ENCODE peak calls at places on chromosomes 12 and 14, in five cellular contexts. A is fibroblast of the aortic adventitia; C is GDM1; G is myocyte; E is activated T-cell treated with anti-CD3 and anti-CD28 coated beads, Interleukin-2, amount 50 U/mL, for 72 hours. B is an unnamed sample.

GRCh38 chr12:79690606-79691298 is at the start of gene PAWR:
- DNase-seq in A (peak; percentile 63), C (peak; percentile 50), G (peak; percentile 57), E (peak; percentile 62), B (peak; percentile 81)

GRCh38 chr12:117085318-117085947 is 13.8 kb downstream of the TESC start:
- DNase-seq in A (no peak), C (no peak), G (no peak), E (no peak), B (no peak)

GRCh38 chr14:102040153-102040552 is 46.7 kb downstream of the HSP90AA1 start:
- DNase-seq in A (no peak), C (no peak), G (no peak), E (no peak), B (no peak)

GRCh38 chr14:73785336-73785833 is 66.2 kb upstream of the PTGR2 start:
- DNase-seq in A (peak; percentile 91), C (no peak), G (peak; percentile 80), E (no peak), B (peak; percentile 49)

GRCh38 chr12:132460571-132460970 is 29.4 kb upstream of the FBRSL1 start:
- DNase-seq in A (no peak), C (no peak), G (no peak), E (no peak), B (peak; percentile 35)

GRCh38 chr14:38618514-38618913 is 362.6 kb upstream of the CLEC14A start:
- DNase-seq in A (no peak), C (no peak), G (no peak), E (no peak), B (no peak)

GRCh38 chr12:69435644-69436043 is 34.5 kb upstream of the FRS2 start:
- DNase-seq in A (peak; percentile 90), C (no peak), G (peak; percentile 38), E (no peak), B (no peak)

GRCh38 chr14:93055651-93056115 is 60.0 kb downstream of the ITPK1 start:
- DNase-seq in A (no peak), C (no peak), G (no peak), E (no peak), B (no peak)

GRCh38 chr14:103552811-103553210 is 9.6 kb downstream of the BAG5 start:
- DNase-seq in A (no peak), C (no peak), G (no peak), E (no peak), B (no peak)

GRCh38 chr12:5432011-5432400 is at the start of gene NTF3:
- DNase-seq in A (peak; percentile 17), C (no peak), G (peak; percentile 63), E (peak; percentile 6), B (peak; percentile 37)

B was measured in HEK293T.